ENCODE peak calls at places on chromosomes 7 and 10, in six cellular contexts. L is amniotic stem cell, F is PC-9, Y is HEK293T, J is nucleus accumbens, I is body of pancreas. W is an unnamed sample.

GRCh38 chr7:76165106-76165972 is 36.4 kb upstream of the SRRM3 start:
- DNase-seq in L (no peak), F (no peak), Y (no peak), J (no peak), I (no peak), W (no peak)

GRCh38 chr10:133400624-133401424 is 6.9 kb downstream of the MTG1 start:
- DNase-seq in L (no peak), F (no peak), Y (no peak), J (no peak), I (no peak), W (no peak)

GRCh38 chr7:265998-266850 is 23.7 kb upstream of the FOXL3 start:
- DNase-seq in L (no peak), F (no peak), Y (no peak), J (no peak), I (no peak), W (no peak)

GRCh38 chr10:113331971-113332370 is 220.9 kb upstream of the HABP2 start:
- DNase-seq in L (no peak), F (no peak), Y (no peak), J (no peak), I (no peak), W (no peak)

GRCh38 chr10:119441151-119441821 is 101.2 kb downstream of the RGS10 start:
- DNase-seq in L (no peak), F (no peak), Y (no peak), J (no peak), I (peak), W (peak)

GRCh38 chr10:71241114-71241898 is 28.9 kb downstream of the UNC5B start:
- DNase-seq in L (no peak), F (no peak), Y (no peak), J (no peak), I (peak), W (no peak)

GRCh38 chr7:93717217-93717900 is 142.8 kb upstream of the CALCR start:
- DNase-seq in L (no peak), F (no peak), Y (no peak), J (no peak), I (no peak), W (peak)

GRCh38 chr7:92485267-92485892 is 7.6 kb upstream of the ERVW-1 start:
- DNase-seq in L (no peak), F (no peak), Y (no peak), J (no peak), I (no peak), W (no peak)

GRCh38 chr7:128699196-128699712 is 27.2 kb downstream of the GARIN1A start:
- DNase-seq in L (no peak), F (no peak), Y (no peak), J (no peak), I (no peak), W (no peak)

GRCh38 chr7:390761-391410 is 100.9 kb downstream of the FOXL3 start:
- DNase-seq in L (no peak), F (no peak), Y (no peak), J (no peak), I (no peak), W (no peak)

GRCh38 chr7:95295399-95295798 is 28.9 kb downstream of the PON1 start:
- DNase-seq in L (no peak), F (no peak), Y (no peak), J (no peak), I (no peak), W (no peak)

GRCh38 chr7:66140924-66141323 is 26.3 kb downstream of the CRCP start:
- DNase-seq in L (peak), F (peak), Y (peak), J (no peak), I (peak), W (no peak)

GRCh38 chr10:88990528-88991160 is at the start of gene FAS:
- DNase-seq in L (no peak), F (peak), Y (peak), J (no peak), I (peak), W (no peak)

GRCh38 chr10:69361303-69361614 is 55.5 kb downstream of the TACR2 start:
- DNase-seq in L (no peak), F (no peak), Y (no peak), J (no peak), I (peak), W (no peak)

GRCh38 chr7:31126976-31127375 is 74.9 kb downstream of the ADCYAP1R1 start:
- DNase-seq in L (no peak), F (no peak), Y (peak), J (no peak), I (no peak), W (no peak)

GRCh38 chr7:107035446-107035845 is 9.1 kb upstream of the PRKAR2B start:
- DNase-seq in L (peak), F (no peak), Y (no peak), J (no peak), I (no peak), W (peak)

GRCh38 chr10:133324198-133324792 is 12.4 kb downstream of the CALY start:
- DNase-seq in L (no peak), F (peak), Y (peak), J (no peak), I (peak), W (no peak)

GRCh38 chr7:151079199-151079910 is 1.3 kb downstream of the FASTK start:
- DNase-seq in L (no peak), F (no peak), Y (no peak), J (no peak), I (no peak), W (no peak)

GRCh38 chr7:134515569-134516468 is 11.5 kb upstream of the AKR1B10 start:
- DNase-seq in L (peak), F (no peak), Y (no peak), J (no peak), I (no peak), W (peak)

GRCh38 chr10:59991117-59991516 is 84.8 kb upstream of the CCDC6 start:
- DNase-seq in L (no peak), F (peak), Y (no peak), J (no peak), I (no peak), W (no peak)

GRCh38 chr10:4120454-4120853 is 335.4 kb upstream of the KLF6 start:
- DNase-seq in L (no peak), F (no peak), Y (no peak), J (no peak), I (peak), W (no peak)

GRCh38 chr10:54843085-54843646 is 42.1 kb upstream of the PCDH15 start:
- DNase-seq in L (no peak), F (no peak), Y (no peak), J (no peak), I (no peak), W (no peak)

GRCh38 chr10:132192991-132193670 is 6.4 kb downstream of the DPYSL4 start:
- DNase-seq in L (no peak), F (no peak), Y (no peak), J (no peak), I (no peak), W (no peak)

GRCh38 chr7:128705891-128706333 is 33.2 kb upstream of the CALU start:
- DNase-seq in L (peak), F (no peak), Y (no peak), J (no peak), I (no peak), W (no peak)

GRCh38 chr7:131145026-131145425 is 182.7 kb upstream of the MKLN1 start:
- DNase-seq in L (no peak), F (no peak), Y (no peak), J (no peak), I (no peak), W (no peak)

GRCh38 chr7:20030417-20030816 is 186.8 kb downstream of the MACC1 start:
- DNase-seq in L (no peak), F (no peak), Y (no peak), J (no peak), I (no peak), W (no peak)

GRCh38 chr10:8235253-8236027 is 181.0 kb downstream of the GATA3 start:
- DNase-seq in L (no peak), F (no peak), Y (peak), J (no peak), I (no peak), W (no peak)

GRCh38 chr10:100377830-100378229 is 30.8 kb downstream of the SCD start:
- DNase-seq in L (no peak), F (no peak), Y (no peak), J (no peak), I (no peak), W (no peak)

GRCh38 chr10:77486511-77486910 is 151.1 kb downstream of the KCNMA1 start:
- DNase-seq in L (no peak), F (no peak), Y (no peak), J (no peak), I (no peak), W (no peak)

GRCh38 chr10:63208981-63209380 is 75.9 kb downstream of the NRBF2 start:
- DNase-seq in L (no peak), F (no peak), Y (peak), J (no peak), I (no peak), W (peak)

GRCh38 chr10:102669206-102670064 is 25.2 kb downstream of the TRIM8 start:
- DNase-seq in L (no peak), F (peak), Y (peak), J (no peak), I (peak), W (no peak)

GRCh38 chr10:101986277-101986971 is 69.5 kb downstream of the ARMH3 start:
- DNase-seq in L (no peak), F (peak), Y (no peak), J (no peak), I (peak), W (no peak)